ENCODE peak calls at places on chromosomes 1 and 21, in eight cellular contexts. One of them, this sample, is unnamed.

GRCh38 chr1:59057801-59058200 is 239.1 kb upstream of the FGGY start:
- DNase-seq in fibroblast of mammary gland: peak; percentile 63
- DNase-seq in endodermal cell: no peak
- DNase-seq in astrocyte of the spinal cord: no peak
- DNase-seq in BJ: no peak
- DNase-seq in uterus: no peak
- DNase-seq in fibroblast of the aortic adventitia: peak; percentile 58
- DNase-seq in brain microvascular endothelial cell: no peak
- DNase-seq in this sample: peak; percentile 49

GRCh38 chr1:98454666-98455065 is 206.9 kb upstream of the SNX7 start:
- DNase-seq in fibroblast of the aortic adventitia: no peak
- DNase-seq in astrocyte of the spinal cord: no peak
- DNase-seq in brain microvascular endothelial cell: no peak
- DNase-seq in endodermal cell: no peak
- DNase-seq in BJ: no peak
- DNase-seq in fibroblast of mammary gland: no peak
- DNase-seq in uterus: no peak
- DNase-seq in this sample: no peak

GRCh38 chr1:43924516-43924915 is 9.1 kb upstream of the ARTN start:
- DNase-seq in astrocyte of the spinal cord: no peak
- DNase-seq in uterus: no peak
- DNase-seq in fibroblast of the aortic adventitia: no peak
- DNase-seq in brain microvascular endothelial cell: no peak
- DNase-seq in endodermal cell: no peak
- DNase-seq in fibroblast of mammary gland: peak; percentile 34
- DNase-seq in BJ: no peak
- DNase-seq in this sample: no peak

GRCh38 chr1:217407426-217407825 is 223.5 kb downstream of the GPATCH2 start:
- DNase-seq in fibroblast of mammary gland: peak; percentile 10
- DNase-seq in fibroblast of the aortic adventitia: no peak
- DNase-seq in brain microvascular endothelial cell: no peak
- DNase-seq in endodermal cell: no peak
- DNase-seq in astrocyte of the spinal cord: no peak
- DNase-seq in uterus: no peak
- DNase-seq in BJ: no peak
- DNase-seq in this sample: peak; percentile 7

GRCh38 chr1:80218112-80218511 is 1211.6 kb upstream of the ADGRL4 start:
- DNase-seq in fibroblast of mammary gland: peak; percentile 72
- DNase-seq in BJ: no peak
- DNase-seq in uterus: no peak
- DNase-seq in endodermal cell: no peak
- DNase-seq in astrocyte of the spinal cord: peak; percentile 68
- DNase-seq in fibroblast of the aortic adventitia: peak; percentile 68
- DNase-seq in brain microvascular endothelial cell: peak; percentile 39
- DNase-seq in this sample: peak; percentile 78

GRCh38 chr1:78061825-78062523 is 16.2 kb downstream of the GIPC2 start:
- DNase-seq in BJ: peak; percentile 97
- DNase-seq in astrocyte of the spinal cord: peak; percentile 95
- DNase-seq in uterus: no peak
- DNase-seq in endodermal cell: no peak
- DNase-seq in fibroblast of mammary gland: peak; percentile 90
- DNase-seq in brain microvascular endothelial cell: peak; percentile 85
- DNase-seq in fibroblast of the aortic adventitia: peak; percentile 74
- DNase-seq in this sample: peak; percentile 79

GRCh38 chr1:54356680-54357147 is 49.5 kb downstream of the SSBP3 start:
- DNase-seq in brain microvascular endothelial cell: no peak
- DNase-seq in fibroblast of mammary gland: no peak
- DNase-seq in endodermal cell: no peak
- DNase-seq in astrocyte of the spinal cord: no peak
- DNase-seq in fibroblast of the aortic adventitia: no peak
- DNase-seq in BJ: no peak
- DNase-seq in uterus: no peak
- DNase-seq in this sample: no peak

GRCh38 chr1:231493421-231494185 is 34.9 kb upstream of the TSNAX start:
- DNase-seq in uterus: no peak
- DNase-seq in astrocyte of the spinal cord: peak; percentile 15
- DNase-seq in BJ: no peak
- DNase-seq in brain microvascular endothelial cell: peak; percentile 60
- DNase-seq in fibroblast of the aortic adventitia: peak; percentile 64
- DNase-seq in fibroblast of mammary gland: peak; percentile 75
- DNase-seq in endodermal cell: no peak
- DNase-seq in this sample: peak; percentile 80

GRCh38 chr1:78682527-78682926 is 32.9 kb downstream of the IFI44 start:
- DNase-seq in astrocyte of the spinal cord: no peak
- DNase-seq in fibroblast of mammary gland: peak; percentile 55
- DNase-seq in BJ: no peak
- DNase-seq in uterus: no peak
- DNase-seq in brain microvascular endothelial cell: no peak
- DNase-seq in fibroblast of the aortic adventitia: no peak
- DNase-seq in endodermal cell: no peak
- DNase-seq in this sample: peak; percentile 51

GRCh38 chr1:17661546-17662157 is 93.5 kb upstream of the ACTL8 start:
- DNase-seq in brain microvascular endothelial cell: peak; percentile 64
- DNase-seq in endodermal cell: peak; percentile 95
- DNase-seq in fibroblast of mammary gland: peak; percentile 50
- DNase-seq in BJ: no peak
- DNase-seq in astrocyte of the spinal cord: peak; percentile 46
- DNase-seq in uterus: peak; percentile 60
- DNase-seq in fibroblast of the aortic adventitia: peak; percentile 55
- DNase-seq in this sample: peak; percentile 63

GRCh38 chr1:52026278-52026677 is 7.3 kb downstream of the KTI12 start:
- DNase-seq in fibroblast of mammary gland: no peak
- DNase-seq in endodermal cell: no peak
- DNase-seq in BJ: no peak
- DNase-seq in astrocyte of the spinal cord: no peak
- DNase-seq in brain microvascular endothelial cell: no peak
- DNase-seq in fibroblast of the aortic adventitia: no peak
- DNase-seq in uterus: no peak
- DNase-seq in this sample: no peak

GRCh38 chr1:30284728-30285460 is 438.5 kb downstream of the MATN1 start:
- DNase-seq in endodermal cell: no peak
- DNase-seq in fibroblast of the aortic adventitia: no peak
- DNase-seq in uterus: no peak
- DNase-seq in brain microvascular endothelial cell: no peak
- DNase-seq in fibroblast of mammary gland: no peak
- DNase-seq in BJ: no peak
- DNase-seq in astrocyte of the spinal cord: no peak
- DNase-seq in this sample: no peak

GRCh38 chr1:192639607-192640368 is 3.8 kb downstream of the RGS13 start:
- DNase-seq in fibroblast of mammary gland: peak; percentile 55
- DNase-seq in endodermal cell: no peak
- DNase-seq in BJ: peak; percentile 34
- DNase-seq in brain microvascular endothelial cell: peak; percentile 9
- DNase-seq in uterus: no peak
- DNase-seq in astrocyte of the spinal cord: peak; percentile 45
- DNase-seq in fibroblast of the aortic adventitia: peak; percentile 55
- DNase-seq in this sample: peak; percentile 51

GRCh38 chr1:112955678-112956502 is at the start of gene SLC16A1:
- DNase-seq in fibroblast of mammary gland: peak; percentile 87
- DNase-seq in endodermal cell: peak; percentile 93
- DNase-seq in uterus: peak; percentile 93
- DNase-seq in brain microvascular endothelial cell: peak; percentile 88
- DNase-seq in fibroblast of the aortic adventitia: peak; percentile 92
- DNase-seq in BJ: peak; percentile 64
- DNase-seq in astrocyte of the spinal cord: peak; percentile 95
- DNase-seq in this sample: peak; percentile 97

GRCh38 chr1:112954059-112954458 is 1.9 kb downstream of the SLC16A1 start:
- DNase-seq in BJ: no peak
- DNase-seq in fibroblast of mammary gland: no peak
- DNase-seq in brain microvascular endothelial cell: no peak
- DNase-seq in astrocyte of the spinal cord: peak; percentile 9
- DNase-seq in endodermal cell: no peak
- DNase-seq in fibroblast of the aortic adventitia: no peak
- DNase-seq in uterus: no peak
- DNase-seq in this sample: no peak

GRCh38 chr1:112954945-112955677 is 885 bp downstream of the SLC16A1 start:
- DNase-seq in BJ: peak; percentile 10
- DNase-seq in endodermal cell: peak; percentile 92
- DNase-seq in fibroblast of the aortic adventitia: peak; percentile 61
- DNase-seq in brain microvascular endothelial cell: peak; percentile 54
- DNase-seq in astrocyte of the spinal cord: peak; percentile 72
- DNase-seq in fibroblast of mammary gland: peak; percentile 65
- DNase-seq in uterus: peak; percentile 47
- DNase-seq in this sample: peak; percentile 60

GRCh38 chr1:112957133-112957812 is 1.3 kb upstream of the SLC16A1 start:
- DNase-seq in fibroblast of the aortic adventitia: peak; percentile 92
- DNase-seq in BJ: peak; percentile 65
- DNase-seq in endodermal cell: peak; percentile 77
- DNase-seq in astrocyte of the spinal cord: peak; percentile 94
- DNase-seq in uterus: peak; percentile 31
- DNase-seq in fibroblast of mammary gland: peak; percentile 97
- DNase-seq in brain microvascular endothelial cell: peak; percentile 88
- DNase-seq in this sample: peak; percentile 93

DNA sequence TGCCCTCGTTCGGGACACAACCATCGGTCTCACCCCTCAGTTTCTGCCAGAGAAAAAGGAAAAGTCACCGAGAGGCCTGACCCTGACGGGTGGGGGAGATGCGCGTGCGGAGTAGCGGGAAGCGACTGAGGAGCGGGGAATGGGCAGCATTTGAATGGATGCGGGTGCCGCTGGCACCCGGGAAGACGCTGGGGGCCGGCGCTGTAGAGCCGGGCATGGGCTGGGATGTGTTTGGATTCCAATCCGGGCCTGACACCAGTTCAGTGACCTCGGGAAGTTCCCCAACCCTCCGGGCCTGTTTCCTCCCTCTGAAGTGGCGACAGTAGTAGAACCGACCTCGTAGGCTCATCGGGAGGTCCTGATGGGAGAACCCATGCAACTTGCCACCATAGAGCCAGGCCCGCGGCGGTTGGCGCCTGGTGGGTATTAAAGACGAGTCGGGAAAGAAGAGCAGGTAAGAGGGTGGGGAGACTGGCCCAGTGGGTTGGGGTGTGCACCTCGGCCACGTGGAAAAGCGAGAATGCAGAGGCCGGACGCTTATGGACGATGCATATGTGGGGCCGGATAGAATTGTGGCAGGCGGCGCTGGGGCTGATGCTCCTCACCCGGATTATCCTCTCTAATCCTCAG is 622 bp upstream of the SLC16A1 start:
- DNase-seq in fibroblast of the aortic adventitia: no peak
- DNase-seq in astrocyte of the spinal cord: no peak
- DNase-seq in endodermal cell: peak; percentile 90
- DNase-seq in uterus: no peak
- DNase-seq in fibroblast of mammary gland: no peak
- DNase-seq in BJ: no peak
- DNase-seq in brain microvascular endothelial cell: peak; percentile 38
- DNase-seq in this sample: no peak
- H3K4me3 ChIP-seq in fibroblast of the aortic adventitia: peak overlapping the region; percentile 93
- H3K4me3 ChIP-seq in astrocyte of the spinal cord: peak overlapping the region; percentile 86
- H3K4me3 ChIP-seq in endodermal cell: peak overlapping the region; percentile 94
- H3K4me3 ChIP-seq in uterus: peak overlapping the region; percentile 85
- H3K4me3 ChIP-seq in fibroblast of mammary gland: peak overlapping the region; percentile 88
- H3K4me3 ChIP-seq in BJ: peak overlapping the region; percentile 83
- H3K4me3 ChIP-seq in brain microvascular endothelial cell: peak overlapping the region; percentile 92
- H3K4me3 ChIP-seq in this sample: peak overlapping the region; percentile 86

GRCh38 chr1:244027491-244027890 is 23.6 kb upstream of the ZBTB18 start:
- DNase-seq in astrocyte of the spinal cord: no peak
- DNase-seq in fibroblast of mammary gland: no peak
- DNase-seq in endodermal cell: no peak
- DNase-seq in fibroblast of the aortic adventitia: no peak
- DNase-seq in brain microvascular endothelial cell: no peak
- DNase-seq in uterus: no peak
- DNase-seq in BJ: no peak
- DNase-seq in this sample: no peak

GRCh38 chr1:244028701-244029100 is 22.4 kb upstream of the ZBTB18 start:
- DNase-seq in fibroblast of mammary gland: no peak
- DNase-seq in astrocyte of the spinal cord: no peak
- DNase-seq in brain microvascular endothelial cell: no peak
- DNase-seq in BJ: no peak
- DNase-seq in fibroblast of the aortic adventitia: peak; percentile 23
- DNase-seq in uterus: no peak
- DNase-seq in endodermal cell: no peak
- DNase-seq in this sample: no peak

GRCh38 chr1:244030481-244031040 is 20.5 kb upstream of the ZBTB18 start:
- DNase-seq in uterus: no peak
- DNase-seq in fibroblast of mammary gland: no peak
- DNase-seq in endodermal cell: no peak
- DNase-seq in BJ: no peak
- DNase-seq in brain microvascular endothelial cell: no peak
- DNase-seq in astrocyte of the spinal cord: no peak
- DNase-seq in fibroblast of the aortic adventitia: no peak
- DNase-seq in this sample: no peak

GRCh38 chr1:244029137-244029536 is 21.9 kb upstream of the ZBTB18 start:
- DNase-seq in fibroblast of mammary gland: no peak
- DNase-seq in fibroblast of the aortic adventitia: peak; percentile 9
- DNase-seq in endodermal cell: no peak
- DNase-seq in brain microvascular endothelial cell: no peak
- DNase-seq in uterus: no peak
- DNase-seq in BJ: no peak
- DNase-seq in astrocyte of the spinal cord: no peak
- DNase-seq in this sample: no peak
- TF ChIP-seq CTCF in fibroblast of mammary gland: peak; percentile 4
- TF ChIP-seq CTCF in fibroblast of the aortic adventitia: peak; percentile 13
- TF ChIP-seq CTCF in endodermal cell: no peak
- TF ChIP-seq CTCF in brain microvascular endothelial cell: peak; percentile 35
- TF ChIP-seq CTCF in uterus: no peak
- TF ChIP-seq CTCF in BJ: peak; percentile 16
- TF ChIP-seq CTCF in astrocyte of the spinal cord: no peak
- TF ChIP-seq CTCF in this sample: no peak

GRCh38 chr21:44703731-44704635 is 7.0 kb downstream of the KRTAP10-12 start:
- DNase-seq in endodermal cell: peak; percentile 68
- DNase-seq in brain microvascular endothelial cell: no peak
- DNase-seq in fibroblast of the aortic adventitia: no peak
- DNase-seq in astrocyte of the spinal cord: no peak
- DNase-seq in fibroblast of mammary gland: no peak
- DNase-seq in uterus: peak; percentile 7
- DNase-seq in BJ: no peak
- DNase-seq in this sample: no peak
- H3K4me3 ChIP-seq in endodermal cell: no peak overlapping the region
- H3K4me3 ChIP-seq in brain microvascular endothelial cell: no peak overlapping the region
- H3K4me3 ChIP-seq in fibroblast of the aortic adventitia: no peak overlapping the region
- H3K4me3 ChIP-seq in astrocyte of the spinal cord: no peak overlapping the region
- H3K4me3 ChIP-seq in fibroblast of mammary gland: no peak overlapping the region
- H3K4me3 ChIP-seq in uterus: no peak overlapping the region
- H3K4me3 ChIP-seq in BJ: no peak overlapping the region
- H3K4me3 ChIP-seq in this sample: no peak overlapping the region

GRCh38 chr1:210706246-210706645 is 377.5 kb downstream of the HHAT start:
- DNase-seq in brain microvascular endothelial cell: no peak
- DNase-seq in endodermal cell: no peak
- DNase-seq in fibroblast of the aortic adventitia: no peak
- DNase-seq in uterus: no peak
- DNase-seq in astrocyte of the spinal cord: no peak
- DNase-seq in fibroblast of mammary gland: no peak
- DNase-seq in BJ: no peak
- DNase-seq in this sample: no peak

GRCh38 chr1:210707300-210707699 is 378.6 kb downstream of the HHAT start:
- DNase-seq in fibroblast of the aortic adventitia: no peak
- DNase-seq in fibroblast of mammary gland: no peak
- DNase-seq in BJ: no peak
- DNase-seq in uterus: no peak
- DNase-seq in endodermal cell: no peak
- DNase-seq in astrocyte of the spinal cord: no peak
- DNase-seq in brain microvascular endothelial cell: no peak
- DNase-seq in this sample: no peak

GRCh38 chr1:210715072-210715471 is 386.4 kb downstream of the HHAT start:
- DNase-seq in fibroblast of the aortic adventitia: no peak
- DNase-seq in BJ: no peak
- DNase-seq in endodermal cell: no peak
- DNase-seq in uterus: no peak
- DNase-seq in fibroblast of mammary gland: no peak
- DNase-seq in brain microvascular endothelial cell: no peak
- DNase-seq in astrocyte of the spinal cord: no peak
- DNase-seq in this sample: no peak

GRCh38 chr1:210709694-210710093 is 381.0 kb downstream of the HHAT start:
- DNase-seq in astrocyte of the spinal cord: no peak
- DNase-seq in fibroblast of the aortic adventitia: no peak
- DNase-seq in BJ: no peak
- DNase-seq in endodermal cell: no peak
- DNase-seq in uterus: no peak
- DNase-seq in fibroblast of mammary gland: peak; percentile 15
- DNase-seq in brain microvascular endothelial cell: no peak
- DNase-seq in this sample: no peak

GRCh38 chr1:210711825-210712224 is 383.1 kb downstream of the HHAT start:
- DNase-seq in astrocyte of the spinal cord: no peak
- DNase-seq in uterus: no peak
- DNase-seq in BJ: no peak
- DNase-seq in fibroblast of the aortic adventitia: no peak
- DNase-seq in brain microvascular endothelial cell: no peak
- DNase-seq in fibroblast of mammary gland: no peak
- DNase-seq in endodermal cell: peak; percentile 65
- DNase-seq in this sample: no peak
- TF ChIP-seq CTCF in astrocyte of the spinal cord: no peak
- TF ChIP-seq CTCF in uterus: no peak
- TF ChIP-seq CTCF in BJ: no peak
- TF ChIP-seq CTCF in fibroblast of the aortic adventitia: no peak
- TF ChIP-seq CTCF in brain microvascular endothelial cell: peak; percentile 12
- TF ChIP-seq CTCF in fibroblast of mammary gland: no peak
- TF ChIP-seq CTCF in endodermal cell: peak; percentile 75
- TF ChIP-seq CTCF in this sample: no peak

This sample was measured in cardiac fibroblast.